ENCODE peak calls at places on chromosomes 6 and 20, in five cellular contexts. Z is amniotic stem cell, L is nephron progenitor cell, J is GM06990, F is nucleus accumbens. M is an unnamed sample.

GRCh38 chr20:1588166-1588868 is 30.8 kb upstream of the SIRPD start:
- DNase-seq in J (no peak), F (no peak), Z (no peak), L (no peak), M (no peak)

GRCh38 chr6:101077344-101077743 is 196.2 kb upstream of the ASCC3 start:
- DNase-seq in J (no peak), Z (no peak), F (no peak), L (no peak), M (no peak)

GRCh38 chr20:62922451-62922921 is 3.8 kb downstream of the DIDO1 start:
- DNase-seq in J (no peak), F (no peak), L (no peak), Z (no peak), M (no peak)

GRCh38 chr20:19920388-19921138 is 96.6 kb upstream of the NAA20 start:
- DNase-seq in L (no peak), J (no peak), F (no peak), Z (no peak), M (no peak)

GRCh38 chr6:146587448-146587847 is 11.3 kb upstream of the ADGB start:
- DNase-seq in F (no peak), Z (no peak), J (no peak), L (no peak), M (no peak)

GRCh38 chr20:35079472-35080347 is 12.9 kb downstream of the TRPC4AP start:
- DNase-seq in L (no peak), Z (no peak), F (no peak), J (no peak), M (no peak)

GRCh38 chr6:19605624-19606023 is 231.5 kb upstream of the ID4 start:
- DNase-seq in J (no peak), Z (no peak), L (no peak), F (no peak), M (peak)

GRCh38 chr20:10634683-10635411 is 39.0 kb downstream of the JAG1 start:
- DNase-seq in F (no peak), J (no peak), L (no peak), Z (peak), M (no peak)

GRCh38 chr20:44204832-44205215 is 5.7 kb downstream of the OSER1 start:
- DNase-seq in J (no peak), Z (no peak), F (no peak), L (no peak), M (no peak)

GRCh38 chr20:64111841-64112641 is 4.7 kb upstream of the NPBWR2 start:
- DNase-seq in F (no peak), J (no peak), Z (no peak), L (no peak), M (no peak)

GRCh38 chr6:21883929-21884328 is 290.4 kb downstream of the SOX4 start:
- DNase-seq in J (no peak), Z (no peak), F (no peak), L (no peak), M (no peak)

GRCh38 chr20:60062431-60063336 is 104.5 kb downstream of the CDH26 start:
- DNase-seq in J (no peak), F (no peak), L (no peak), Z (peak), M (no peak)

GRCh38 chr6:126268087-126268486 is 71.8 kb upstream of the CENPW start:
- DNase-seq in F (no peak), L (peak), Z (no peak), J (no peak), M (peak)

GRCh38 chr6:109961666-109962065 is 16.4 kb upstream of the GPR6 start:
- DNase-seq in J (no peak), Z (no peak), F (no peak), L (no peak), M (no peak)

GRCh38 chr6:154298297-154298696 is 58.3 kb downstream of the IPCEF1 start:
- DNase-seq in J (peak), Z (no peak), F (no peak), L (no peak), M (no peak)

GRCh38 chr6:21046276-21046675 is 512.0 kb downstream of the CDKAL1 start:
- DNase-seq in J (no peak), Z (no peak), F (no peak), L (peak), M (no peak)

GRCh38 chr6:154511735-154512097 is 1.2 kb upstream of the CNKSR3 start:
- DNase-seq in L (no peak), Z (no peak), J (no peak), F (no peak), M (no peak)

GRCh38 chr6:169997930-169998218 is 246.5 kb downstream of the ERMARD start:
- DNase-seq in L (no peak), Z (no peak), F (no peak), J (no peak), M (no peak)

GRCh38 chr6:122580731-122581130 is 29.5 kb upstream of the PKIB start:
- DNase-seq in F (no peak), J (no peak), L (no peak), Z (no peak), M (no peak)

GRCh38 chr6:170116643-170117042 is 174.2 kb downstream of the DLL1 start:
- DNase-seq in L (no peak), F (no peak), J (no peak), Z (no peak), M (no peak)

GRCh38 chr20:62434098-62434497 is 6.8 kb upstream of the RBBP8NL start:
- DNase-seq in L (peak), Z (no peak), J (no peak), F (no peak), M (no peak)

GRCh38 chr20:23753589-23753988 is 2.9 kb upstream of the CST1 start:
- DNase-seq in F (no peak), L (no peak), Z (no peak), J (no peak), M (no peak)

GRCh38 chr20:41046716-41047115 is 18.1 kb downstream of the TOP1 start:
- DNase-seq in F (no peak), J (no peak), L (no peak), Z (no peak), M (no peak)

GRCh38 chr6:127131772-127132171 is 13.3 kb downstream of the RSPO3 start:
- DNase-seq in L (no peak), Z (no peak), F (no peak), J (no peak), M (no peak)

GRCh38 chr6:156765117-156765516 is 12.1 kb upstream of the ARID1B start:
- DNase-seq in L (no peak), Z (no peak), J (no peak), F (no peak), M (no peak)

GRCh38 chr6:68951350-68951749 is 316.3 kb downstream of the ADGRB3 start:
- DNase-seq in Z (no peak), J (no peak), L (no peak), F (no peak), M (no peak)